ENCODE peak calls at places on chromosome 3, in eight cellular contexts. One of them, this sample, is unnamed.

GRCh38 chr3:113330742-113331141 is 110.6 kb downstream of the CFAP44 start:
- DNase-seq in mammary epithelial cell: no peak
- DNase-seq in H1: no peak
- DNase-seq in WERI-Rb-1: no peak
- DNase-seq in esophagus muscularis mucosa: no peak
- DNase-seq in HepG2: no peak
- DNase-seq in AG09309: no peak
- DNase-seq in MM.1S: no peak
- DNase-seq in this sample: no peak

GRCh38 chr3:68234118-68234780 is 579.8 kb upstream of the SUCLG2 start:
- DNase-seq in mammary epithelial cell: no peak
- DNase-seq in H1: no peak
- DNase-seq in WERI-Rb-1: no peak
- DNase-seq in esophagus muscularis mucosa: no peak
- DNase-seq in HepG2: no peak
- DNase-seq in AG09309: no peak
- DNase-seq in MM.1S: no peak
- DNase-seq in this sample: no peak

GRCh38 chr3:127770671-127771370 is 51.5 kb downstream of the MGLL start:
- DNase-seq in mammary epithelial cell: no peak
- DNase-seq in H1: no peak
- DNase-seq in WERI-Rb-1: no peak
- DNase-seq in esophagus muscularis mucosa: no peak
- DNase-seq in HepG2: no peak
- DNase-seq in AG09309: no peak
- DNase-seq in MM.1S: no peak
- DNase-seq in this sample: no peak

GRCh38 chr3:177552051-177552450 is 354.8 kb upstream of the TBL1XR1 start:
- DNase-seq in mammary epithelial cell: no peak
- DNase-seq in H1: no peak
- DNase-seq in WERI-Rb-1: no peak
- DNase-seq in esophagus muscularis mucosa: no peak
- DNase-seq in HepG2: no peak
- DNase-seq in AG09309: no peak
- DNase-seq in MM.1S: no peak
- DNase-seq in this sample: no peak

GRCh38 chr3:146544013-146544928 is at the start of gene PLSCR1:
- DNase-seq in mammary epithelial cell: peak; percentile 98
- DNase-seq in H1: peak; percentile 86
- DNase-seq in WERI-Rb-1: peak; percentile 89
- DNase-seq in esophagus muscularis mucosa: peak; percentile 99
- DNase-seq in HepG2: peak; percentile 81
- DNase-seq in AG09309: peak; percentile 70
- DNase-seq in MM.1S: peak; percentile 89
- DNase-seq in this sample: peak; percentile 99

GRCh38 chr3:118543823-118544222 is 490.8 kb downstream of the IGSF11 start:
- DNase-seq in mammary epithelial cell: no peak
- DNase-seq in H1: no peak
- DNase-seq in WERI-Rb-1: no peak
- DNase-seq in esophagus muscularis mucosa: no peak
- DNase-seq in HepG2: no peak
- DNase-seq in AG09309: no peak
- DNase-seq in MM.1S: no peak
- DNase-seq in this sample: no peak

GRCh38 chr3:65406470-65406869 is 632.2 kb downstream of the MAGI1 start:
- DNase-seq in mammary epithelial cell: no peak
- DNase-seq in H1: no peak
- DNase-seq in WERI-Rb-1: no peak
- DNase-seq in esophagus muscularis mucosa: no peak
- DNase-seq in HepG2: peak; percentile 86
- DNase-seq in AG09309: peak; percentile 7
- DNase-seq in MM.1S: no peak
- DNase-seq in this sample: peak; percentile 74

GRCh38 chr3:62184559-62184958 is 188.8 kb downstream of the FEZF2 start:
- DNase-seq in mammary epithelial cell: no peak
- DNase-seq in H1: no peak
- DNase-seq in WERI-Rb-1: no peak
- DNase-seq in esophagus muscularis mucosa: no peak
- DNase-seq in HepG2: peak; percentile 61
- DNase-seq in AG09309: no peak
- DNase-seq in MM.1S: no peak
- DNase-seq in this sample: peak; percentile 32

GRCh38 chr3:141056716-141057115 is 5.6 kb downstream of the SPSB4 start:
- DNase-seq in mammary epithelial cell: no peak
- DNase-seq in H1: no peak
- DNase-seq in WERI-Rb-1: peak; percentile 85
- DNase-seq in esophagus muscularis mucosa: peak; percentile 87
- DNase-seq in HepG2: no peak
- DNase-seq in AG09309: no peak
- DNase-seq in MM.1S: no peak
- DNase-seq in this sample: no peak

GRCh38 chr3:112647122-112647521 is 6.2 kb upstream of the CCDC80 start:
- DNase-seq in mammary epithelial cell: peak; percentile 64
- DNase-seq in H1: no peak
- DNase-seq in WERI-Rb-1: no peak
- DNase-seq in esophagus muscularis mucosa: no peak
- DNase-seq in HepG2: peak; percentile 29
- DNase-seq in AG09309: peak; percentile 78
- DNase-seq in MM.1S: no peak
- DNase-seq in this sample: peak; percentile 80

GRCh38 chr3:138862924-138863775 is 28.4 kb upstream of the PIK3CB start:
- DNase-seq in mammary epithelial cell: peak; percentile 96
- DNase-seq in H1: no peak
- DNase-seq in WERI-Rb-1: no peak
- DNase-seq in esophagus muscularis mucosa: no peak
- DNase-seq in HepG2: peak; percentile 97
- DNase-seq in AG09309: no peak
- DNase-seq in MM.1S: no peak
- DNase-seq in this sample: peak; percentile 94

GRCh38 chr3:127628788-127629456 is at the start of gene PODXL2:
- DNase-seq in mammary epithelial cell: peak; percentile 26
- DNase-seq in H1: peak; percentile 13
- DNase-seq in WERI-Rb-1: peak; percentile 77
- DNase-seq in esophagus muscularis mucosa: no peak
- DNase-seq in HepG2: peak; percentile 28
- DNase-seq in AG09309: no peak
- DNase-seq in MM.1S: peak; percentile 43
- DNase-seq in this sample: peak; percentile 26

GRCh38 chr3:71416868-71417267 is 166.7 kb downstream of the FOXP1 start:
- DNase-seq in mammary epithelial cell: no peak
- DNase-seq in H1: peak; percentile 25
- DNase-seq in WERI-Rb-1: no peak
- DNase-seq in esophagus muscularis mucosa: no peak
- DNase-seq in HepG2: peak; percentile 34
- DNase-seq in AG09309: no peak
- DNase-seq in MM.1S: no peak
- DNase-seq in this sample: peak; percentile 30

GRCh38 chr3:122146466-122146865 is 37.0 kb upstream of the CASR start:
- DNase-seq in mammary epithelial cell: peak; percentile 29
- DNase-seq in H1: no peak
- DNase-seq in WERI-Rb-1: no peak
- DNase-seq in esophagus muscularis mucosa: no peak
- DNase-seq in HepG2: no peak
- DNase-seq in AG09309: no peak
- DNase-seq in MM.1S: no peak
- DNase-seq in this sample: no peak

DNA sequence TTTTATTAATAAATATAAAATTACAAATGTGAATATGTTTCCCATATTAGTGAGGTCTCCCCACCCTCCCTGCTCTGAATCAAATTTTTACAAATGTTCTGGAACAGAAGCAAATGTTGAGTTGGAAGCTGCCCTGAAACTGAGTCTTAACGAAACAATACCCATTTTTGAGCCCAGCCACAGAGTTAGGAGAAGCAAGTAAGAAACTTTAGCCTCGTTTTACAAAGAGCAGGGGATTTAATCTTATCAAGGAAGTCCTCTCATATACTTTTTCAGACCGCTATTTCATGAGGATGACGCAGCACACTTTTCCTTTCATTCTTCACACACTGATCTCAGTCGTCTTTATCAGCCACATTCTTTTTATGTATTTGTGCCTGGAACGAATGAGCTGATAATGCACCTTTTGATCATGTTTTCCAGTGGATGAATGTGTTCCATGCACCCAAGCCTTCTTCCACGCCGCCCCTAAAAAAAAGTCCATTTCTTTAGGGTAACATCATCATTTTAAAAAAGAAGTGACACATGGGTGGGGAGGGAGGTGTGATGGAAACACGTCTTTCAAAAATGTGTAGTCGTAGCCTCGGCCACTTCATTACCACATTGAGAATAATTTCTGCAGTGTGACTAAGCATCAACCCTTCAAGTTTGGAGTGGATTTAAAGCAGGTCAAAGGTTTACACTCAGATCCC is 48.1 kb downstream of the SETMAR start:
- DNase-seq in mammary epithelial cell: no peak
- DNase-seq in H1: no peak
- DNase-seq in WERI-Rb-1: no peak
- DNase-seq in esophagus muscularis mucosa: no peak
- DNase-seq in HepG2: no peak
- DNase-seq in AG09309: no peak
- DNase-seq in MM.1S: peak; percentile 51
- DNase-seq in this sample: no peak
- TF ChIP-seq CTCF in mammary epithelial cell: no peak
- TF ChIP-seq CTCF in H1: no peak
- TF ChIP-seq CTCF in WERI-Rb-1: no peak
- TF ChIP-seq CTCF in esophagus muscularis mucosa: no peak
- TF ChIP-seq CTCF in HepG2: no peak
- TF ChIP-seq CTCF in AG09309: no peak
- TF ChIP-seq CTCF in MM.1S: no peak
- TF ChIP-seq CTCF in this sample: no peak

GRCh38 chr3:86991482-86991815 is 500 bp upstream of the VGLL3 start:
- DNase-seq in mammary epithelial cell: no peak
- DNase-seq in H1: no peak
- DNase-seq in WERI-Rb-1: no peak
- DNase-seq in esophagus muscularis mucosa: no peak
- DNase-seq in HepG2: no peak
- DNase-seq in AG09309: no peak
- DNase-seq in MM.1S: no peak
- DNase-seq in this sample: no peak

GRCh38 chr3:86989611-86990010 is 1.3 kb downstream of the VGLL3 start:
- DNase-seq in mammary epithelial cell: no peak
- DNase-seq in H1: no peak
- DNase-seq in WERI-Rb-1: no peak
- DNase-seq in esophagus muscularis mucosa: no peak
- DNase-seq in HepG2: no peak
- DNase-seq in AG09309: no peak
- DNase-seq in MM.1S: no peak
- DNase-seq in this sample: no peak

GRCh38 chr3:86990171-86990733 is 697 bp downstream of the VGLL3 start:
- DNase-seq in mammary epithelial cell: peak; percentile 90
- DNase-seq in H1: peak; percentile 13
- DNase-seq in WERI-Rb-1: peak; percentile 19
- DNase-seq in esophagus muscularis mucosa: no peak
- DNase-seq in HepG2: no peak
- DNase-seq in AG09309: no peak
- DNase-seq in MM.1S: peak; percentile 14
- DNase-seq in this sample: peak; percentile 82

GRCh38 chr3:86991840-86992430 is 986 bp upstream of the VGLL3 start:
- DNase-seq in mammary epithelial cell: peak; percentile 41
- DNase-seq in H1: no peak
- DNase-seq in WERI-Rb-1: no peak
- DNase-seq in esophagus muscularis mucosa: no peak
- DNase-seq in HepG2: no peak
- DNase-seq in AG09309: no peak
- DNase-seq in MM.1S: no peak
- DNase-seq in this sample: no peak

GRCh38 chr3:86990734-86991481 is at the start of gene VGLL3:
- DNase-seq in mammary epithelial cell: peak; percentile 86
- DNase-seq in H1: peak; percentile 82
- DNase-seq in WERI-Rb-1: peak; percentile 25
- DNase-seq in esophagus muscularis mucosa: no peak
- DNase-seq in HepG2: no peak
- DNase-seq in AG09309: no peak
- DNase-seq in MM.1S: peak; percentile 50
- DNase-seq in this sample: peak; percentile 80
- TF ChIP-seq CTCF in mammary epithelial cell: peak; percentile 25
- TF ChIP-seq CTCF in H1: no peak
- TF ChIP-seq CTCF in WERI-Rb-1: no peak
- TF ChIP-seq CTCF in esophagus muscularis mucosa: peak; percentile 14
- TF ChIP-seq CTCF in HepG2: no peak
- TF ChIP-seq CTCF in AG09309: peak; percentile 39
- TF ChIP-seq CTCF in MM.1S: no peak
- TF ChIP-seq CTCF in this sample: no peak

GRCh38 chr3:114333180-114333922 is 39.5 kb downstream of the TIGIT start:
- DNase-seq in mammary epithelial cell: no peak
- DNase-seq in H1: no peak
- DNase-seq in WERI-Rb-1: no peak
- DNase-seq in esophagus muscularis mucosa: no peak
- DNase-seq in HepG2: no peak
- DNase-seq in AG09309: peak; percentile 47
- DNase-seq in MM.1S: no peak
- DNase-seq in this sample: no peak

GRCh38 chr3:114338651-114339357 is 45.0 kb downstream of the TIGIT start:
- DNase-seq in mammary epithelial cell: no peak
- DNase-seq in H1: no peak
- DNase-seq in WERI-Rb-1: no peak
- DNase-seq in esophagus muscularis mucosa: no peak
- DNase-seq in HepG2: no peak
- DNase-seq in AG09309: no peak
- DNase-seq in MM.1S: peak; percentile 39
- DNase-seq in this sample: no peak

GRCh38 chr3:114336857-114337256 is 43.0 kb downstream of the TIGIT start:
- DNase-seq in mammary epithelial cell: no peak
- DNase-seq in H1: no peak
- DNase-seq in WERI-Rb-1: no peak
- DNase-seq in esophagus muscularis mucosa: no peak
- DNase-seq in HepG2: no peak
- DNase-seq in AG09309: no peak
- DNase-seq in MM.1S: no peak
- DNase-seq in this sample: no peak

GRCh38 chr3:114333923-114334240 is 40.1 kb downstream of the TIGIT start:
- DNase-seq in mammary epithelial cell: no peak
- DNase-seq in H1: no peak
- DNase-seq in WERI-Rb-1: no peak
- DNase-seq in esophagus muscularis mucosa: no peak
- DNase-seq in HepG2: no peak
- DNase-seq in AG09309: no peak
- DNase-seq in MM.1S: no peak
- DNase-seq in this sample: no peak

GRCh38 chr3:114336122-114336697 is 42.4 kb downstream of the TIGIT start:
- DNase-seq in mammary epithelial cell: no peak
- DNase-seq in H1: no peak
- DNase-seq in WERI-Rb-1: no peak
- DNase-seq in esophagus muscularis mucosa: no peak
- DNase-seq in HepG2: no peak
- DNase-seq in AG09309: no peak
- DNase-seq in MM.1S: peak; percentile 23
- DNase-seq in this sample: no peak
- TF ChIP-seq CTCF in mammary epithelial cell: peak; percentile 47
- TF ChIP-seq CTCF in H1: no peak
- TF ChIP-seq CTCF in WERI-Rb-1: no peak
- TF ChIP-seq CTCF in esophagus muscularis mucosa: peak; percentile 45
- TF ChIP-seq CTCF in HepG2: no peak
- TF ChIP-seq CTCF in AG09309: peak; percentile 33
- TF ChIP-seq CTCF in MM.1S: peak; percentile 58
- TF ChIP-seq CTCF in this sample: peak; percentile 30

DNA sequence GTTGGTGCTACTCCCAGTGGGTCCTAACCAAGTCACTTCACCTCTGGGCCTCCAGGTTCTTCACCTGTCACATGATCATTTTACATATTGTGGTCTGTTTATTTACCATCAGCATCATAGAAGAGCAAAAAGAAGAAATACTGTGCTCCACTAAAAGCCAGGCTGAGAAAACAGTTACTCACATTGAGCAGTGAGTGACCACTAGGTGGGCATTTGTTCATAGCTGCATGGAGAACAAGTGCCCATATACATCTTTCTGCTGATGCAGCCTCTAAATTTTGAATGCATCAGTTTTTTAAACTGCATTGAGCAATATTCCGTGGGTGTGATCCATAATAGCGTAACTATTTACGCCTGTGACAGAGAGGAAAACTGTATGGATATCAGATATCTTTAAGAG is 76.2 kb downstream of the DCUN1D1 start:
- DNase-seq in mammary epithelial cell: no peak
- DNase-seq in H1: no peak
- DNase-seq in WERI-Rb-1: no peak
- DNase-seq in esophagus muscularis mucosa: no peak
- DNase-seq in HepG2: no peak
- DNase-seq in AG09309: no peak
- DNase-seq in MM.1S: no peak
- DNase-seq in this sample: no peak
- TF ChIP-seq CTCF in mammary epithelial cell: no peak
- TF ChIP-seq CTCF in H1: no peak
- TF ChIP-seq CTCF in WERI-Rb-1: peak; percentile 27
- TF ChIP-seq CTCF in esophagus muscularis mucosa: no peak
- TF ChIP-seq CTCF in HepG2: no peak
- TF ChIP-seq CTCF in AG09309: no peak
- TF ChIP-seq CTCF in MM.1S: no peak
- TF ChIP-seq CTCF in this sample: no peak

This sample was measured in MCF 10A.